ENCODE peak calls at places on chromosomes 13 and 19, in six cellular contexts. Q is IMR-90, X is H1, R is neuronal stem cell, V is H9, A is mesenchymal stem cell. I is an unnamed sample.

GRCh38 chr19:55437410-55437809 is 5.7 kb downstream of the SHISA7 start:
- DNase-seq in Q (peak), X (peak), R (peak), V (peak), A (peak), I (peak)

GRCh38 chr13:95327190-95327589 is 25.9 kb upstream of the ABCC4 start:
- DNase-seq in Q (no peak), X (no peak), R (no peak), V (no peak), A (no peak), I (no peak)

GRCh38 chr19:18333680-18334079 is 6.7 kb upstream of the PGPEP1 start:
- DNase-seq in Q (no peak), X (no peak), R (no peak), V (no peak), A (no peak), I (peak)

GRCh38 chr13:92196566-92197256 is 798.3 kb downstream of the GPC5 start:
- DNase-seq in Q (peak), X (no peak), R (no peak), V (no peak), A (peak), I (no peak)

GRCh38 chr19:4654437-4655361 is 15.4 kb downstream of the TNFAIP8L1 start:
- DNase-seq in Q (no peak), X (no peak), R (no peak), V (no peak), A (no peak), I (no peak)

GRCh38 chr13:74193391-74193790 is 59.2 kb upstream of the KLF12 start:
- DNase-seq in Q (no peak), X (no peak), R (no peak), V (no peak), A (no peak), I (no peak)

GRCh38 chr19:18194554-18195238 is 1.7 kb downstream of the MPV17L2 start:
- DNase-seq in Q (peak), X (peak), R (no peak), V (peak), A (peak), I (peak)

GRCh38 chr19:13847900-13848677 is 28.8 kb upstream of the NANOS3 start:
- DNase-seq in Q (no peak), X (no peak), R (no peak), V (no peak), A (no peak), I (peak)

GRCh38 chr13:76667551-76667950 is 218.7 kb downstream of the KCTD12 start:
- DNase-seq in Q (peak), X (no peak), R (no peak), V (no peak), A (peak), I (peak)

GRCh38 chr19:40006273-40006691 is 9.4 kb downstream of the ZNF546 start:
- DNase-seq in Q (peak), X (no peak), R (no peak), V (no peak), A (peak), I (no peak)

GRCh38 chr13:21060063-21060826 is 1.1 kb downstream of the LATS2 start:
- DNase-seq in Q (peak), X (peak), R (no peak), V (no peak), A (peak), I (peak)

GRCh38 chr13:33204130-33204927 is 81.2 kb downstream of the STARD13 start:
- DNase-seq in Q (peak), X (no peak), R (no peak), V (no peak), A (peak), I (no peak)

GRCh38 chr13:75399879-75400217 is 82.1 kb downstream of the TBC1D4 start:
- DNase-seq in Q (no peak), X (no peak), R (no peak), V (no peak), A (no peak), I (no peak)

GRCh38 chr13:45784755-45785675 is 66.5 kb downstream of the SIAH3 start:
- DNase-seq in Q (no peak), X (no peak), R (no peak), V (no peak), A (no peak), I (no peak)

DNA sequence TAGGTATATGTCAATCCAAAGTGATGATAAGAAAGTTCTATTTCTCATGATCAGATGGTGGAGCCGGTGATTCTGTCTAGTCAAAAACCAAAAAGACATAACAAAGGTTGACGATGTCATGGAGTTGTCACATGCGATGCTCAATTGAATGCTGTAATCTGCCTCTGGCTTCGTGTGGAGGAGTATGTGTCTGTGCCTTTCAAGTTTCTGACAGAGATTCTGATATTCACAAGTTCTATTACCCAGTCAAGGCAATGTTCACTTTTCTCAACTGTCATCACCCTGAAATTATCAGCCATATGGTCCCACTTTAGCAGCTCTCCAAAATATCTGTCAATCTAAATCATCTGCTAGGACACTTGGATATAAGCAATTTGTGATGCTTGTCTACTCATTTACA is 367.6 kb upstream of the PRR20A start:
- DNase-seq in Q (no peak), X (no peak), R (no peak), V (no peak), A (no peak), I (no peak)
- H2AK5ac ChIP-seq in Q (no peak), X (no peak), R (no peak), V (no peak), A (no peak), I (no peak)

GRCh38 chr13:31043891-31044657 is 111.6 kb downstream of the TEX26 start:
- DNase-seq in Q (peak), X (peak), R (peak), V (peak), A (peak), I (peak)

GRCh38 chr13:31046711-31047279 is 114.3 kb downstream of the TEX26 start:
- DNase-seq in Q (peak), X (no peak), R (no peak), V (no peak), A (peak), I (no peak)

GRCh38 chr13:31042501-31043165 is 110.2 kb downstream of the TEX26 start:
- DNase-seq in Q (no peak), X (no peak), R (no peak), V (no peak), A (no peak), I (no peak)

GRCh38 chr13:31045621-31046081 is 113.2 kb downstream of the TEX26 start:
- DNase-seq in Q (peak), X (no peak), R (no peak), V (no peak), A (peak), I (peak)

GRCh38 chr13:31044658-31045620 is 112.5 kb downstream of the TEX26 start:
- DNase-seq in Q (no peak), X (no peak), R (no peak), V (no peak), A (peak), I (peak)
- H2AFZ ChIP-seq in Q (peak), X (no peak), R (peak), V (no peak), A (no peak), I (no peak)

GRCh38 chr19:15548648-15549047 is 40.3 kb downstream of the CYP4F22 start:
- DNase-seq in Q (no peak), X (no peak), R (no peak), V (no peak), A (no peak), I (no peak)

GRCh38 chr19:15550273-15550672 is 41.9 kb downstream of the CYP4F22 start:
- DNase-seq in Q (no peak), X (no peak), R (no peak), V (no peak), A (no peak), I (no peak)

GRCh38 chr19:15549581-15549980 is 41.3 kb downstream of the CYP4F22 start:
- DNase-seq in Q (no peak), X (no peak), R (no peak), V (no peak), A (no peak), I (no peak)

GRCh38 chr19:15550847-15551182 is 42.5 kb downstream of the CYP4F22 start:
- DNase-seq in Q (no peak), X (no peak), R (no peak), V (peak), A (no peak), I (no peak)

DNA sequence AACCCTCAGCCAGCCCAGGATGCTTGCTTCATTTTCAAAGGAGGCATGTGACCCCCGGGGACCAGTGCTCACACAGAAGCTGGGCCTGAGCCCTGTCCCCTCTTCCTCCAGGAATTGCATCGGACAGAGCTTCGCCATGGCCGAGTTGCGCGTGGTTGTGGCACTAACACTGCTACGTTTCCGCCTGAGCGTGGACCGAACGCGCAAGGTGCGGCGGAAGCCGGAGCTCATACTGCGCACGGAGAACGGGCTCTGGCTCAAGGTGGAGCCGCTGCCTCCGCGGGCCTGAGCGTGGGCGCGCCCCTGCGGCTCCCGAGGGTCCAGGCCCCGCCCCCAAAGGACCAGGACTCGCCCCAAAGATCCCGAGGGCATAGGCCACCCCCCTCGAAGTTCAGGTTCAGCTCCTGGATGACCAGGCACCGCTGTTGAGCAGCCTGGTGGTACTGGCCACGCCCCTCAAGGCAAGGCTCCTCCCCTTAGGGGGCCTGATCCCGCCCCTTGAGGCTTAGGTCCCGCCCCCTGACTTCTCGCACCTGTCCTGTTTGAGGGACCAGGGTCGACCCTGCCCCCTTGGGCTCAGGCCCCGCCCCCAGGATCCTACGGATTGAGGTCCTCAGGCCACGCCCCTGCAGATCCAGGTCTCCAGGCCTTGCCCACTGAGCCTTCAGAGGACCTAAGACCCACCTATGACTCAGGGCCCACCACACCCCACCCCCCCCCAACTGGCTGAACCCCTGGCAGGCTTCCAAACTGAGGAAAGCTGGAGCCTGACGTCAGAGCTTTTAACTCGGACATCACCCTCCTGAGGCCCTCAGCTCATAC is 43.1 kb downstream of the CYP4F22 start:
- DNase-seq in Q (no peak), X (no peak), R (no peak), V (peak), A (no peak), I (peak)
- H3K4me2 ChIP-seq in Q (peak), X (no peak), R (peak), V (no peak), A (no peak), I (no peak)

DNA sequence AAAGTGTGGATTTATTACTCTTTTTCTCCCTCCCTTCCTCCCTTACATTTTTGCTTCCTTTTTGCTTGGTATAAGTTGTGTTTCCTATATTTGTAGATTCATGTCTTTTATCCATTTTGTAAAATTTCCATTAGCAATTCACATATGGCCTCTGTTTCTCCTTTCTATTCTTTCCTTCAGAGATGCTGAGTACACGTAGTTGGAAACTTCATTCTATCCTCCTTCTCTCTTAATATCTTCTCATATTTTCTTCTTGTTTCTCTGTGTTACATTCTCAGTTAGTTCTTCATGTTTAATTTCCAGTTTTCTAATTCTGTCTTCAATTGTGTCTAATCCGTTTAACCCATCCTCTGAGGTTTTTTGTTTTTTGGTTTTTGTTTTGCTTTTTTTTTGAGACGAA is 188.9 kb downstream of the ZIC5 start:
- DNase-seq in Q (no peak), X (no peak), R (no peak), V (no peak), A (no peak), I (no peak)
- H2AK5ac ChIP-seq in Q (no peak), X (no peak), R (no peak), V (no peak), A (no peak), I (no peak)